ENCODE peak calls at places on chromosomes 4 and X, in four cellular contexts. C is HCT116, A is breast epithelium, J is vagina. G is an unnamed sample.
A peak's percentile ranks its signal among the peaks of the same experiment; 100 is the strongest.

GRCh38 chrX:73829890-73830466 is 267.0 kb downstream of the CHIC1 start:
- DNase-seq in C (no peak), A (no peak), J (no peak), G (no peak)

GRCh38 chrX:129653181-129653984 is 1.4 kb downstream of the APLN start:
- DNase-seq in C (no peak), A (no peak), J (peak; percentile 85), G (no peak)

GRCh38 chr4:52982246-52982950 is 120.3 kb downstream of the RASL11B start:
- DNase-seq in C (peak; percentile 28), A (no peak), J (peak; percentile 18), G (peak; percentile 35)

GRCh38 chrX:150869450-150869849 is 29.0 kb downstream of the CD99L2 start:
- DNase-seq in C (no peak), A (no peak), J (no peak), G (no peak)

GRCh38 chrX:18792828-18793227 is 85.4 kb downstream of the PPEF1 start:
- DNase-seq in C (no peak), A (no peak), J (no peak), G (no peak)

GRCh38 chr4:70936200-70936787 is 34.1 kb downstream of the MOB1B start:
- DNase-seq in C (no peak), A (no peak), J (no peak), G (no peak)

GRCh38 chr4:1233641-1234277 is 15.2 kb downstream of the CTBP1 start:
- DNase-seq in C (no peak), A (no peak), J (no peak), G (no peak)

GRCh38 chr4:108693819-108694218 is 43.4 kb downstream of the OSTC start:
- DNase-seq in C (no peak), A (no peak), J (no peak), G (no peak)

GRCh38 chrX:10901290-10901633 is 209.9 kb upstream of the HCCS start:
- DNase-seq in C (no peak), A (no peak), J (no peak), G (no peak)

GRCh38 chr4:8478801-8479744 is 38.5 kb downstream of the TRMT44 start:
- DNase-seq in C (no peak), A (no peak), J (no peak), G (peak; percentile 77)

GRCh38 chrX:103378990-103379389 is 2.7 kb downstream of the BEX3 start:
- DNase-seq in C (no peak), A (no peak), J (no peak), G (no peak)

GRCh38 chrX:154833746-154834274 is 652 bp downstream of the SMIM9 start:
- DNase-seq in C (no peak), A (no peak), J (no peak), G (no peak)

GRCh38 chr4:1571165-1571908 is 112.8 kb downstream of the FAM53A start:
- DNase-seq in C (no peak), A (no peak), J (no peak), G (no peak)

GRCh38 chr4:1384675-1385372 is 21.4 kb downstream of the NKX1-1 start:
- DNase-seq in C (no peak), A (peak; percentile 51), J (no peak), G (no peak)

GRCh38 chr4:10160280-10160856 is 43.8 kb upstream of the WDR1 start:
- DNase-seq in C (peak; percentile 31), A (no peak), J (no peak), G (peak; percentile 64)

GRCh38 chr4:140243345-140243753 is 89.4 kb upstream of the MAML3 start:
- DNase-seq in C (no peak), A (no peak), J (no peak), G (no peak)

GRCh38 chr4:173169428-173170209 is 1.0 kb downstream of the GALNT7 start:
- DNase-seq in C (no peak), A (peak; percentile 54), J (no peak), G (peak; percentile 76)
- TF ChIP-seq POLR2A in C (no peak), A (no peak), J (peak; percentile 22), G (peak; percentile 26)

DNA sequence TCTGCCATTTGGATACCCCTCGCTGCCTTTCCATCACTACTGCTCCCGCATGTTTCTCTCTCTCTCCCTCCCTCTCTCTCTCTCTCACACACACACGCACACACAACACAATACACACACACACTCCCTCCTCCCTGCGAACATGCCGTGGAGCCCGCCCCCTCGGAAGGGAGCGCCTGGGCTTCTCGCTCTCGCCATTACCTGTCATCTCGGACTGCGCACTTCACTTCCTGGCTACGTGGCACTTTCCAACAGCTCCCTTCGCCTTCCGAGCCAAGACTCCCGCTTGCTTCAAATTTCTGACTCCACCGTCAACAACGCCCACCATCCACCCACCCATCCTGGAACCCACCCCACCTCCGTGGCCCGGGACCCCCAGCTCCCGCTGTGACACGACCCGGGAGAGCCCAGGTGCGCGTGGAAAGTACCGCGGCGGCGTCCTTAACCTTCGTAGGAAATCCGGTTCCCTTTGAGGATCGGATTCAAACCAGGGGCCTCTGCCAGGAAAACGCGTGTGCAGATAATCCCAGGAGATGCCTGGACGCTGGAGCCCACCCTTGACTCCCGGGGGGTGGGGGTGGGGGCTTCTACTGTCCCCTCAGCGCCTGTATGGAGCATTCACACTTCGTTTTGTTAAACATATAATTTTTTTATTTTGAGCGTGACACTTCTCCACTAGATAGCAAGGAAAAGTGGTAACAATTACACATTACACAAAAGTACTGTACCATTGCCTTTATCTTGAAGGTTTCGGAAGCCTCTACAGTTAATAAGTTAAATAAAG is 12.5 kb downstream of the ARX start:
- DNase-seq in C (no peak), A (no peak), J (no peak), G (no peak)
- TF ChIP-seq POLR2A in C (no peak), A (no peak), J (no peak), G (no peak)

GRCh38 chr4:183617075-183617474 is 41.9 kb downstream of the RWDD4 start:
- DNase-seq in C (no peak), A (no peak), J (no peak), G (no peak)

GRCh38 chr4:183624548-183624947 is 34.4 kb downstream of the RWDD4 start:
- DNase-seq in C (no peak), A (no peak), J (no peak), G (no peak)

GRCh38 chr4:183621875-183622274 is 37.1 kb downstream of the RWDD4 start:
- DNase-seq in C (no peak), A (no peak), J (no peak), G (no peak)

GRCh38 chr4:183620421-183620820 is 38.6 kb downstream of the RWDD4 start:
- DNase-seq in C (no peak), A (no peak), J (no peak), G (no peak)

GRCh38 chr4:183618681-183619080 is 40.3 kb downstream of the RWDD4 start:
- DNase-seq in C (no peak), A (no peak), J (no peak), G (no peak)
- TF ChIP-seq POLR2A in C (no peak), A (no peak), J (no peak), G (no peak)

GRCh38 chr4:94463771-94464170 is 12.0 kb downstream of the PDLIM5 start:
- DNase-seq in C (no peak), A (no peak), J (no peak), G (no peak)
- TF ChIP-seq POLR2A in C (no peak), A (no peak), J (no peak), G (no peak)

GRCh38 chr4:55410431-55410830 is 14.7 kb downstream of the TMEM165 start:
- DNase-seq in C (no peak), A (no peak), J (no peak), G (no peak)
- TF ChIP-seq POLR2A in C (no peak), A (no peak), J (no peak), G (no peak)

GRCh38 chr4:33722800-33723511 is 2521.4 kb downstream of the ARAP2 start:
- DNase-seq in C (no peak), A (no peak), J (no peak), G (no peak)
- TF ChIP-seq POLR2A in C (no peak), A (no peak), J (no peak), G (no peak)